ENCODE peak calls at places on chromosomes 3 and 15, in ten cellular contexts. L is iris pigment epithelial cell; V is naive thymus-derived CD8-positive, alpha-beta T cell; U is stimulated activated CD4-positive, alpha-beta T cell treated with anti-CD3 and anti-CD28 coated beads, TNF-alpha, amount 100 ng/mL, for 1 hour; P is stimulated activated CD8-positive, alpha-beta memory T cell treated with anti-CD3 and anti-CD28 coated beads, Interleukin-15, amount 100 ng/mL, for 24 hours; S is osteoblast; E is GM18507; Q is activated CD4-positive, alpha-beta T cell treated with anti-CD3 and anti-CD28 coated beads, Interleukin-2, amount 50 U/mL, for 48 hours; G is activated T-cell treated with anti-CD3 and anti-CD28 coated beads for 48 hours; I is upper lobe of left lung. T is an unnamed sample.

GRCh38 chr15:40838756-40839155 is 5.1 kb upstream of the SPINT1 start:
- DNase-seq in L (no peak), V (no peak), U (no peak), P (no peak), S (peak; percentile 56), E (no peak), Q (no peak), G (no peak), I (no peak), T (no peak)

GRCh38 chr3:16411450-16411849 is 102.0 kb downstream of the RFTN1 start:
- DNase-seq in L (no peak), V (no peak), U (no peak), P (no peak), S (no peak), E (no peak), Q (no peak), G (no peak), I (no peak), T (no peak)

GRCh38 chr3:97579365-97579764 is 185.2 kb upstream of the ARL6 start:
- DNase-seq in L (peak; percentile 23), V (no peak), U (no peak), P (no peak), S (no peak), E (no peak), Q (no peak), G (no peak), I (no peak), T (no peak)

GRCh38 chr3:194689493-194689901 is 3.8 kb downstream of the FAM43A start:
- DNase-seq in L (no peak), V (no peak), U (no peak), P (no peak), S (peak; percentile 92), E (no peak), Q (no peak), G (no peak), I (no peak), T (no peak)

GRCh38 chr15:57377478-57377847 is 1.2 kb downstream of the CGNL1 start:
- DNase-seq in L (no peak), V (no peak), U (no peak), P (no peak), S (no peak), E (no peak), Q (no peak), G (no peak), I (no peak), T (no peak)

GRCh38 chr15:63060699-63061098 is 18.2 kb downstream of the TPM1 start:
- DNase-seq in L (no peak), V (no peak), U (no peak), P (no peak), S (no peak), E (no peak), Q (no peak), G (no peak), I (no peak), T (no peak)

GRCh38 chr3:112604536-112604935 is 36.4 kb downstream of the CCDC80 start:
- DNase-seq in L (peak; percentile 96), V (no peak), U (no peak), P (no peak), S (no peak), E (no peak), Q (no peak), G (no peak), I (no peak), T (peak; percentile 54)

GRCh38 chr15:67127925-67128324 is 62.5 kb downstream of the SMAD3 start:
- DNase-seq in L (peak; percentile 98), V (no peak), U (no peak), P (no peak), S (peak; percentile 88), E (no peak), Q (peak; percentile 33), G (no peak), I (peak; percentile 18), T (peak; percentile 14)

GRCh38 chr3:108487439-108487838 is 23.0 kb downstream of the MYH15 start:
- DNase-seq in L (no peak), V (no peak), U (no peak), P (no peak), S (no peak), E (no peak), Q (no peak), G (no peak), I (no peak), T (no peak)

GRCh38 chr3:129614435-129614834 is 8.0 kb upstream of the PLXND1 start:
- DNase-seq in L (no peak), V (no peak), U (no peak), P (no peak), S (peak; percentile 45), E (no peak), Q (no peak), G (no peak), I (no peak), T (no peak)

GRCh38 chr15:74281147-74282133 is 45.3 kb downstream of the CCDC33 start:
- DNase-seq in L (no peak), V (no peak), U (no peak), P (no peak), S (no peak), E (no peak), Q (no peak), G (no peak), I (no peak), T (no peak)